ENCODE peak calls at places on chromosome 14, in eight cellular contexts. One of them, this sample, is unnamed.

GRCh38 chr14:99532310-99532709 is 51.1 kb downstream of the CCNK start:
- ATAC-seq in Panc1: no peak
- ATAC-seq in activated CD8-positive, alpha-beta memory T cell treated with anti-CD3 and anti-CD28 coated beads, Interleukin-2, amount 10 ng/mL, durations not matched to agents 7 days and 5 days: no peak
- ATAC-seq in lower lobe of right lung: no peak
- ATAC-seq in mucosa of descending colon: no peak
- ATAC-seq in natural killer cell: no peak
- ATAC-seq in DND-41: no peak
- ATAC-seq in heart left ventricle: no peak
- ATAC-seq in this sample: no peak

GRCh38 chr14:55547650-55548315 is 32.2 kb upstream of the KTN1 start:
- ATAC-seq in lower lobe of right lung: no peak
- ATAC-seq in heart left ventricle: no peak
- ATAC-seq in DND-41: no peak
- ATAC-seq in mucosa of descending colon: no peak
- ATAC-seq in Panc1: no peak
- ATAC-seq in activated CD8-positive, alpha-beta memory T cell treated with anti-CD3 and anti-CD28 coated beads, Interleukin-2, amount 10 ng/mL, durations not matched to agents 7 days and 5 days: no peak
- ATAC-seq in natural killer cell: no peak
- ATAC-seq in this sample: peak; percentile 35

GRCh38 chr14:24325963-24326362 is 8.9 kb downstream of the ADCY4 start:
- ATAC-seq in Panc1: no peak
- ATAC-seq in DND-41: no peak
- ATAC-seq in mucosa of descending colon: no peak
- ATAC-seq in heart left ventricle: no peak
- ATAC-seq in lower lobe of right lung: no peak
- ATAC-seq in activated CD8-positive, alpha-beta memory T cell treated with anti-CD3 and anti-CD28 coated beads, Interleukin-2, amount 10 ng/mL, durations not matched to agents 7 days and 5 days: no peak
- ATAC-seq in natural killer cell: no peak
- ATAC-seq in this sample: no peak

GRCh38 chr14:74647834-74648361 is 35.9 kb upstream of the LTBP2 start:
- ATAC-seq in natural killer cell: no peak
- ATAC-seq in DND-41: peak; percentile 27
- ATAC-seq in heart left ventricle: no peak
- ATAC-seq in activated CD8-positive, alpha-beta memory T cell treated with anti-CD3 and anti-CD28 coated beads, Interleukin-2, amount 10 ng/mL, durations not matched to agents 7 days and 5 days: no peak
- ATAC-seq in mucosa of descending colon: peak; percentile 22
- ATAC-seq in Panc1: peak; percentile 32
- ATAC-seq in lower lobe of right lung: no peak
- ATAC-seq in this sample: no peak

GRCh38 chr14:93072659-93073365 is 42.9 kb downstream of the ITPK1 start:
- ATAC-seq in natural killer cell: peak; percentile 13
- ATAC-seq in mucosa of descending colon: peak; percentile 20
- ATAC-seq in DND-41: no peak
- ATAC-seq in heart left ventricle: no peak
- ATAC-seq in activated CD8-positive, alpha-beta memory T cell treated with anti-CD3 and anti-CD28 coated beads, Interleukin-2, amount 10 ng/mL, durations not matched to agents 7 days and 5 days: peak; percentile 18
- ATAC-seq in Panc1: no peak
- ATAC-seq in lower lobe of right lung: peak; percentile 12
- ATAC-seq in this sample: no peak

GRCh38 chr14:90483551-90483950 is 86.7 kb downstream of the CALM1 start:
- ATAC-seq in Panc1: no peak
- ATAC-seq in DND-41: peak; percentile 50
- ATAC-seq in natural killer cell: no peak
- ATAC-seq in mucosa of descending colon: peak; percentile 86
- ATAC-seq in heart left ventricle: peak; percentile 93
- ATAC-seq in activated CD8-positive, alpha-beta memory T cell treated with anti-CD3 and anti-CD28 coated beads, Interleukin-2, amount 10 ng/mL, durations not matched to agents 7 days and 5 days: no peak
- ATAC-seq in lower lobe of right lung: peak; percentile 34
- ATAC-seq in this sample: no peak

GRCh38 chr14:68522510-68523325 is 270.1 kb downstream of the ZFP36L1 start:
- ATAC-seq in activated CD8-positive, alpha-beta memory T cell treated with anti-CD3 and anti-CD28 coated beads, Interleukin-2, amount 10 ng/mL, durations not matched to agents 7 days and 5 days: no peak
- ATAC-seq in Panc1: no peak
- ATAC-seq in lower lobe of right lung: no peak
- ATAC-seq in heart left ventricle: no peak
- ATAC-seq in natural killer cell: no peak
- ATAC-seq in mucosa of descending colon: no peak
- ATAC-seq in DND-41: no peak
- ATAC-seq in this sample: no peak

GRCh38 chr14:34012978-34013713 is 62.3 kb upstream of the EGLN3 start:
- ATAC-seq in DND-41: peak; percentile 44
- ATAC-seq in activated CD8-positive, alpha-beta memory T cell treated with anti-CD3 and anti-CD28 coated beads, Interleukin-2, amount 10 ng/mL, durations not matched to agents 7 days and 5 days: peak; percentile 39
- ATAC-seq in Panc1: no peak
- ATAC-seq in mucosa of descending colon: peak; percentile 70
- ATAC-seq in heart left ventricle: peak; percentile 22
- ATAC-seq in lower lobe of right lung: peak; percentile 74
- ATAC-seq in natural killer cell: no peak
- ATAC-seq in this sample: peak; percentile 63

GRCh38 chr14:101072070-101072469 is 168.5 kb upstream of the RTL1 start:
- ATAC-seq in mucosa of descending colon: no peak
- ATAC-seq in DND-41: no peak
- ATAC-seq in lower lobe of right lung: no peak
- ATAC-seq in natural killer cell: no peak
- ATAC-seq in Panc1: no peak
- ATAC-seq in activated CD8-positive, alpha-beta memory T cell treated with anti-CD3 and anti-CD28 coated beads, Interleukin-2, amount 10 ng/mL, durations not matched to agents 7 days and 5 days: no peak
- ATAC-seq in heart left ventricle: no peak
- ATAC-seq in this sample: no peak

GRCh38 chr14:62661818-62662217 is 383.4 kb downstream of the KCNH5 start:
- ATAC-seq in lower lobe of right lung: no peak
- ATAC-seq in activated CD8-positive, alpha-beta memory T cell treated with anti-CD3 and anti-CD28 coated beads, Interleukin-2, amount 10 ng/mL, durations not matched to agents 7 days and 5 days: no peak
- ATAC-seq in DND-41: no peak
- ATAC-seq in natural killer cell: no peak
- ATAC-seq in mucosa of descending colon: no peak
- ATAC-seq in heart left ventricle: no peak
- ATAC-seq in Panc1: no peak
- ATAC-seq in this sample: no peak

GRCh38 chr14:93797536-93797935 is 9.3 kb upstream of the PRIMA1 start:
- ATAC-seq in DND-41: no peak
- ATAC-seq in Panc1: no peak
- ATAC-seq in heart left ventricle: no peak
- ATAC-seq in mucosa of descending colon: no peak
- ATAC-seq in lower lobe of right lung: no peak
- ATAC-seq in natural killer cell: no peak
- ATAC-seq in activated CD8-positive, alpha-beta memory T cell treated with anti-CD3 and anti-CD28 coated beads, Interleukin-2, amount 10 ng/mL, durations not matched to agents 7 days and 5 days: no peak
- ATAC-seq in this sample: no peak